ENCODE peak calls at places on chromosomes 16 and 17, in six cellular contexts. W is H1, N is sigmoid colon, R is A673, E is kidney, M is mucosa of descending colon. A is an unnamed sample. For H3K9me3, the result is how much of the 10 kb centered on the place peaks cover.

GRCh38 chr17:77184474-77184873 is 43.7 kb downstream of the SEC14L1 start:
- DNase-seq in E (no peak), N (no peak), M (no peak), R (no peak), W (no peak), A (no peak)

GRCh38 chr17:49224198-49224996 is 6.2 kb downstream of the PHOSPHO1 start:
- DNase-seq in E (peak), M (peak), R (no peak), N (no peak), W (no peak), A (peak)

GRCh38 chr17:8742274-8742673 is 2.4 kb downstream of the CCDC42 start:
- DNase-seq in W (no peak), M (no peak), N (peak), R (no peak), E (no peak), A (no peak)

GRCh38 chr17:38322156-38322779 is 21.5 kb downstream of the GPR179 start:
- DNase-seq in E (no peak), R (peak), N (peak), M (peak), W (no peak), A (peak)

GRCh38 chr17:30782206-30782605 is 42.3 kb downstream of the CRLF3 start:
- DNase-seq in N (no peak), E (no peak), W (no peak), M (no peak), R (no peak), A (no peak)

GRCh38 chr17:12089809-12090384 is 69.2 kb downstream of the MAP2K4 start:
- DNase-seq in M (no peak), N (no peak), W (no peak), E (no peak), R (peak), A (no peak)

GRCh38 chr16:20768121-20768520 is 4.3 kb downstream of the ACSM3 start:
- DNase-seq in R (no peak), E (no peak), W (no peak), N (no peak), M (no peak), A (no peak)

GRCh38 chr16:56013962-56014552 is 138.9 kb upstream of the CES5A start:
- DNase-seq in N (no peak), M (peak), E (no peak), W (peak), R (peak), A (peak)

DNA sequence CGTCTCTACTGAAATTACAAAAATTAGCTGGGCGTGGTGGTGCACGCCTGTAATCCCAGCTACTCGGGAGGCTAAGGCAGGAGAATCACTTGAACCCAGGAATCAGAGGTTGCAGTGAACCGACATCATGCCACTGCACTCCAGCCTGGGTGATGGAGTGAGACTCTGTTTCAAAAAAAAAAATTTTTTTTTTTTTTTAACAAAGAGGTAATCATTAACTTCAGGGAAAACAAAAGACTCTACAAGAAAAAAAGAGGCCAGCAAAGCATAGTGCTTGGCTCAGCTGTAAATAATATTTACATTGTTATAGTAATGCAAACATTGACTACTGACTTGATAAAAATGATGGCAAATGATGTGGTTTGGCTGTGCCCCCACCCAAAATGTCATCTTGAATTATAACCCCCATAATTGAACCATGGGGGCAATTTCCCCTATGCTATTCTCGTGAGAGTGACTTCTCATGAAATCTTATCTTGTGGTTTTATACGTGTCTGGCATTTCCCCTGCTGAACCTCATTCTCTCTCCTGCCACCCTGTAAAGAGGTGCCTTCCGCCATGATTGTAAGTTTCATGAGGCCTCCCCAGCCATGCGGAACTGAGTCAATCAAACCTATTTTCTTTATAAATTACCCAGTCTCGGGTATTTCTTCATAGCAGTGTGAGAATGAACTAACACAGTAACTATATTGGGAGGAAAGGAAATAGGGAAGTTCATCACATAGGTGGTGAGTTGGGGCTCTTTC is 12.7 kb upstream of the SSTR2 start:
- DNase-seq in E (no peak), N (no peak), M (no peak), R (peak), W (no peak), A (no peak)
- H3K9me3 ChIP-seq in E (under half), N (under half), M (under half), R (under half), W (under half), A (under half)

DNA sequence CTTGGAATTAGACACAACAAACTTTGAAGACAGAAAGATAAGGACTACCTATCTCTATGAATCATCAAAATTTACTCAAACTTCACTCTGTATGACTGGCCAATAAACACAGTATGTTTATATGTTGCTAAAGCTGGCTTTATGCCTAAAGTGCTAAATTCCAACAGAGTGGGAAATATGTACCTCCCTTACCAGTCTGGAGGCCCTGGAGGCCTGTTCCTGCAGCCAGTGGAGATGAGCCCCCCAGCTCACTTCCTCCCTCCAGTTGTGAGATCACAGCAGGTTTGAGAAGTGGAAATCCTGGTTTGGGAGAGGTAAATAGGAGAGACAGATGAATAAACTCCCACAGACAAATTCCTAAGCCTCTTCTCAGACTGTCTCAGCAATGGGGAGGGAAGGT is 9.0 kb downstream of the ZNF23 start:
- DNase-seq in R (no peak), E (no peak), M (no peak), W (no peak), N (no peak), A (no peak)
- H3K9me3 ChIP-seq in R (under half), E (half or more), M (half or more), W (under half), N (under half), A (under half)

GRCh38 chr16:78987676-78988075 is 612.9 kb downstream of the MAF start:
- DNase-seq in M (no peak), W (no peak), E (no peak), N (no peak), R (no peak), A (no peak)
- H3K9me3 ChIP-seq in M (under half), W (under half), E (under half), N (under half), R (under half), A (under half)

DNA sequence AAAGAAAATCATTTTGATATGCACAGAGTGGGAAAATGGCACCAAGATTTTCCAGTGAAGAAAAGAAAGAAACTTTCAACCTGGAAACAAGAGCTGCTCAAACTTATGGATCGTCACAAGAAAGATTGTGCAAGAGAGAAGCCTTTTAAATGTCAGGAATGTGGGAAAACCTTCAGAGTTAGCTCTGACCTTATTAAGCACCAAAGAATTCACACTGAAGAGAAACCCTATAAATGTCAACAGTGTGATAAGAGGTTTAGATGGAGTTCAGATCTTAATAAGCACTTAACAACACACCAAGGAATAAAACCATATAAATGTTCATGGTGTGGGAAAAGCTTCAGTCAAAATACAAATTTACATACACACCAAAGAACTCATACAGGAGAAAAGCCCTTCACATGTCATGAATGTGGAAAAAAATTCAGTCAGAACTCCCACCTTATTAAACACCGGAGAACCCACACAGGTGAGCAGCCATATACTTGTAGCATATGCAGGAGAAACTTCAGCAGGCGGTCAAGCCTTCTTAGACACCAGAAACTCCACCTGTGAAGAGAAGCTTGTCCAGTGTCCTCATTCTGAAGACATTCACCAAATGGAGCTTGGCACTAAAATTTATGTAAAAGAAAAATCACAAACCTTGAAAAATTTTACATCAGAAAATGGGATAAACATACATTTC is 12.2 kb downstream of the ZNF75A start:
- DNase-seq in R (no peak), W (no peak), M (no peak), N (no peak), E (no peak), A (no peak)
- H3K9me3 ChIP-seq in R (half or more), W (half or more), M (half or more), N (half or more), E (half or more), A (half or more)

GRCh38 chr16:50411034-50411433 is 42.2 kb upstream of the BRD7 start:
- DNase-seq in W (no peak), M (no peak), R (no peak), E (no peak), N (no peak), A (no peak)

GRCh38 chr16:50419116-50419515 is 50.3 kb upstream of the BRD7 start:
- DNase-seq in W (no peak), M (no peak), R (no peak), E (no peak), N (no peak), A (no peak)

GRCh38 chr16:50414152-50414551 is 45.4 kb upstream of the BRD7 start:
- DNase-seq in N (no peak), M (no peak), E (no peak), W (no peak), R (no peak), A (no peak)

GRCh38 chr16:50416388-50416787 is 47.6 kb upstream of the BRD7 start:
- DNase-seq in R (no peak), M (no peak), N (no peak), W (no peak), E (no peak), A (no peak)
- H3K9me3 ChIP-seq in R (under half), M (under half), N (under half), W (under half), E (under half), A (under half)

DNA sequence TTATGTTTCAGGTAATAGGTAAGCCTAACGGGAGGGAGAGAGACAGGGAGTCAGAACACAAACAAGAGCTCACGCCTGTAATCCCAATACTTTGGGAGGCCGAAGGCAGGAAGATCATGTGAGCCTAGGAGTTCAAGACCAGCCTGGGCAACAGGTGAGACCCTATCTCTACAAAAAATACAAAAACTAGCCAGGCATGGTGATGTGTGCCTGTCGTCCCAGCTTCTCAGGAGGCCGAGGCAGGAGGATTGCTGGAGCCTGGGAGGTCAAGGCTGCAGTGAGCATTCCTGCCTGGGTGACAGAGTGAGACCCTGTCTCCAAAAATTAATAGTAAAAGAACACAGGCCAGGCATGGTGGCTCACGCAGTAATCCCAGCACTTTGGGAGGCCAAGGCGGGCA is 27.4 kb downstream of the YWHAE start:
- DNase-seq in N (no peak), E (peak), M (no peak), W (no peak), R (no peak), A (no peak)
- H3K9me3 ChIP-seq in N (under half), E (under half), M (under half), W (under half), R (under half), A (under half)

DNA sequence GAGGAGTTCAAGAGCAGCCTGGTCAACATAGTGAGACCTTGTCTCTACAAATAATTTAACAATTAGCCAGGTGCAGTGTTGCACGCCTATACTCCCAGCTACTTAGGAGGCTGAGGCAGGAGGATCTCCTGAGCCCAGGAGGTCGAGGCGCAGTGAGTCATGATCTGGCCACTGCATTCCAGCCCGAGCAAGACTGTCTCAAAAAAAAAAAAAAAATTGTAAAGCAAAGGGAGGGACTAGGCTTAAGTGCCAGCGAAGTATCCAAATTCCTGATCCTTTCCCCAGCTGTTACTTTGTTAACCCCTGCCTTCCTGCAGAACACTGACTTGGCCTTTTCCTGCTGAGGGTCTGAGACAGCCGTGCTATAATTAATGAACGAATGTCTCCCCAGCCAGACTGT is 2.7 kb downstream of the GDPD3 start:
- DNase-seq in R (no peak), M (no peak), N (no peak), E (no peak), W (no peak), A (no peak)
- H3K9me3 ChIP-seq in R (under half), M (under half), N (under half), E (under half), W (under half), A (under half)

DNA sequence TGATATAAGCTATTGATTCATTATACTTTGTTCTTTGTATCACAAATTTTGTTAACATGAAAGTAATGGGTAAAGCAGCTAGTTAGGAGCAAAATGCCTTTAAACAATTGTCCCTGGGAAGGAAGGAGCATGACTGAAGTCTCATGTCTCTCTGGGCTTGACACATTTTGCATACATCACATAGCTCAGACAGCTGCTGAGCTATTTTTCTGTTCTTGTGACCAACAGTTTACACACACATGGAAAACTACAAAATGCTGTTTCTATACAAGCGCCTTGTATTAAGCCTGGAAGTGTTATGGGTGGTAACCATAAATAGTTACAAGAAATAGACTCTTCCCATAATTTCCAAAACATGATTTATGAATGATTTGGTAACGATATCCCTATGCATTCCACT is 4.7 kb downstream of the ACSF2 start:
- DNase-seq in W (no peak), R (no peak), E (no peak), N (no peak), M (no peak), A (no peak)
- H3K9me3 ChIP-seq in W (under half), R (under half), E (under half), N (under half), M (under half), A (under half)

GRCh38 chr17:22270381-22270780 is 578.1 kb downstream of the KCNJ18 start:
- DNase-seq in W (no peak), R (no peak), M (no peak), E (no peak), N (no peak), A (no peak)

GRCh38 chr17:22268214-22268911 is 576.0 kb downstream of the KCNJ18 start:
- DNase-seq in M (no peak), W (no peak), N (no peak), E (no peak), R (no peak), A (no peak)

GRCh38 chr17:22267019-22267418 is 574.7 kb downstream of the KCNJ18 start:
- DNase-seq in R (no peak), N (no peak), E (no peak), M (no peak), W (no peak), A (no peak)

GRCh38 chr17:22266231-22266630 is 573.9 kb downstream of the KCNJ18 start:
- DNase-seq in R (no peak), M (no peak), W (no peak), E (no peak), N (no peak), A (no peak)

DNA sequence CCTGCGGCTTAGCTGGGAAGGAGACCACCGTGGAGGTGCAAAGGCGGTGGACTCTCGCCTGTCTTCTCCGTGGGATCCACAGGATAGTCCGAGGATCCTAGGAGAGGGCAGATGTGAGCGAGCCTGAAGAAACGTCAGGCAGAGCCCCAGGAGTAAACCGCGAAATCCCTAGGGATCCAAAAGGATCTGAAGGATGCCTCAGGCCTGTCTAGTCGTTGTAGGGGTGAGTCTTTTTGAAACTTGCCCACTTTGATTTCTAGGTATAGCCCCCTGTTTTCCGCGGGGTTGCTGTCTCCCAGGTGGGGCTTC is 576.5 kb downstream of the KCNJ18 start:
- DNase-seq in M (no peak), R (no peak), W (no peak), E (no peak), N (no peak), A (no peak)
- H3K9me3 ChIP-seq in M (half or more), R (under half), W (half or more), E (under half), N (under half), A (under half)

DNA sequence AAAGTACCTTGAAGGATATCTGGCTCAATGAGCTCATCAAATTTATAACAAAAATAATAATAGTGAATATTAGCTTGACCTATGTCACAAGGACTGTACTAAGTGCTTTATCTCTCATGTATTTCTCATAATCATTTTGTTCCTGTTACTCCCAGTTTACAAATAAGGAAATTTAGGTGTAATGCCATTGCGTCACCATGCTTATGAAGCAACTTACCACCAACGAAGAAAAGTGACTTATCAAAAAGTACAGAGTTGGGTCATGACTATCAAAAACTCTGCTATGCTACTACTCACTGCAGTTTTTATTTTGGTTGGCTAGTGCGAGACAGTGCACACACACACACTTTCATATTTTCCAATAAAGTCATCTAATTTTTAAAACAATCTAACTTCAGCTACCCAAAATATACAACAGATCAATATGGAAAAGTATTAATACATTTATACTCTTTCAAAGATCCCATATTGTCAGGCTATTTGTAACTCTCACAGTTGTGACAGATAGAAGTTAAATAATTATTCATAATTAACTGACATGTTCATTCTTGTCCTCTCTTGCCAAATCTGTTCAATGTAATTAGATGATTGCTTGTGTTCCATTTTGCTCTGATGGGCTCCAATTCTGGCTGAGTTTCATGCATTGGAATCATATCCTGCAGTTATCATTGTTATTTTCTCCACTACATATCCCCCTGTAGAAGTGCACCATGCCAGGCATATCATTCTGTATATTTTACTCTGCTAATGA is 119.4 kb downstream of the KCNJ2 start:
- DNase-seq in E (no peak), M (no peak), W (no peak), N (no peak), R (no peak), A (no peak)
- H3K9me3 ChIP-seq in E (under half), M (under half), W (under half), N (under half), R (under half), A (under half)